ENCODE peak calls at places on chromosomes 13 and 19, in seven cellular contexts. Z is right atrium auricular region, J is A549, U is IMR-90, Q is foreskin fibroblast, E is AG04449, C is fibroblast of the aortic adventitia. T is an unnamed sample.

GRCh38 chr19:50944795-50945194 is 8.0 kb downstream of the KLK5 start:
- DNase-seq in Z (no peak), J (no peak), U (no peak), Q (no peak), E (no peak), C (no peak), T (no peak)

GRCh38 chr13:52646967-52647366 is 4.7 kb downstream of the HNRNPA1L2 start:
- DNase-seq in Z (no peak), J (no peak), U (no peak), Q (no peak), E (no peak), C (no peak), T (no peak)

GRCh38 chr13:111956261-111957151 is 110.4 kb upstream of the SOX1 start:
- DNase-seq in Z (peak; percentile 30), J (no peak), U (no peak), Q (no peak), E (no peak), C (no peak), T (no peak)

GRCh38 chr13:22451345-22451744 is 729.4 kb upstream of the SGCG start:
- DNase-seq in Z (peak; percentile 67), J (no peak), U (no peak), Q (no peak), E (no peak), C (no peak), T (no peak)

GRCh38 chr19:30029721-30030510 is 87.9 kb downstream of the URI1 start:
- DNase-seq in Z (no peak), J (peak; percentile 54), U (peak; percentile 56), Q (peak; percentile 63), E (no peak), C (peak; percentile 85), T (peak; percentile 63)

GRCh38 chr13:66826398-66826797 is 403.7 kb downstream of the PCDH9 start:
- DNase-seq in Z (no peak), J (no peak), U (no peak), Q (peak; percentile 19), E (no peak), C (no peak), T (no peak)

GRCh38 chr13:67229438-67230242 is 496 bp downstream of the PCDH9 start:
- DNase-seq in Z (no peak), J (no peak), U (peak; percentile 10), Q (no peak), E (peak; percentile 2), C (no peak), T (no peak)

GRCh38 chr13:36288794-36289391 is 8.7 kb downstream of the CCDC169 start:
- DNase-seq in Z (no peak), J (no peak), U (no peak), Q (no peak), E (no peak), C (no peak), T (no peak)

GRCh38 chr13:33349996-33350826 is 64.7 kb upstream of the STARD13 start:
- DNase-seq in Z (no peak), J (no peak), U (peak; percentile 39), Q (peak; percentile 70), E (no peak), C (peak; percentile 37), T (peak; percentile 52)

GRCh38 chr13:76043882-76044281 is 407.8 kb downstream of the LMO7 start:
- DNase-seq in Z (no peak), J (no peak), U (no peak), Q (no peak), E (no peak), C (peak; percentile 6), T (peak; percentile 3)

GRCh38 chr13:48808689-48809088 is 155.0 kb downstream of the CYSLTR2 start:
- DNase-seq in Z (no peak), J (no peak), U (peak; percentile 76), Q (peak; percentile 80), E (no peak), C (peak; percentile 26), T (peak; percentile 46)

GRCh38 chr13:55816976-55817601 is 1323.6 kb upstream of the PRR20A start:
- DNase-seq in Z (no peak), J (no peak), U (no peak), Q (no peak), E (no peak), C (no peak), T (no peak)

GRCh38 chr13:66888698-66889097 is 341.4 kb downstream of the PCDH9 start:
- DNase-seq in Z (no peak), J (no peak), U (peak; percentile 18), Q (no peak), E (no peak), C (no peak), T (peak; percentile 16)

GRCh38 chr13:31431722-31432137 is 232.0 kb downstream of the B3GLCT start:
- DNase-seq in Z (peak; percentile 78), J (peak; percentile 7), U (peak; percentile 28), Q (peak; percentile 76), E (no peak), C (peak; percentile 77), T (peak; percentile 63)

GRCh38 chr13:79541426-79542049 is 60.6 kb downstream of the NDFIP2 start:
- DNase-seq in Z (no peak), J (peak; percentile 61), U (peak; percentile 73), Q (peak; percentile 75), E (no peak), C (peak; percentile 87), T (peak; percentile 87)

GRCh38 chr13:32017449-32017848 is 14.1 kb upstream of the FRY start:
- DNase-seq in Z (no peak), J (no peak), U (no peak), Q (no peak), E (no peak), C (no peak), T (no peak)

GRCh38 chr19:14164088-14164487 is 27.7 kb upstream of the ASF1B start:
- DNase-seq in Z (no peak), J (no peak), U (no peak), Q (no peak), E (no peak), C (no peak), T (no peak)

GRCh38 chr13:25372275-25373081 is 704 bp downstream of the ATP8A2 start:
- DNase-seq in Z (no peak), J (no peak), U (no peak), Q (peak; percentile 16), E (no peak), C (no peak), T (no peak)

DNA sequence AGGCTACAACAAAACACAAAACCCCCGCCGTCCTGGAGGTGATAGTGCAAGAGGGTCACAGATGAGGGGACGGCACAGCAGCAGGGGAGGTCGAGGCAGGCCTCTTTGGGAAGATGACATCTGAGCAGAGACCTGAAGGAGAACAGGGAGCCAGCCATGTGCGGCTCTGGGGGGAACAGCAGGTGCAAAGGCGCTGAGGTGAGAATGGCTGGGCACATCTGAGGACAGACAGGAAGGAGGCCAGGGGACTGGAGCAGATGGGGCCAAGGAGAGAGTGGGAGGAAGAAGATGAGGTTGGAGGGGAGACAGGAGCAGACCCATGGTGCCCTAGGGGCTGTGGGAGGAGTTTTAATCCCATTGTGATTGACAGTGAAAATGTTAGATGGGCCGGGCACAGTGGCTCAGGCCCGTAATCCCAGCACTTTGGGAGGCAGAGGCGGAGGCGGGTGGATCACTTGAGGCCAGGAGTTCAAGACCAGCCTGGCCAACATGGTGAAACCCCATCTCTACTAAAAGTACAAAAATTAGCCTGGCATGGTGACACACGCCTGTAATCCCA is 1.8 kb upstream of the CKM start:
- DNase-seq in Z (no peak), J (no peak), U (no peak), Q (no peak), E (no peak), C (no peak), T (no peak)
- H3K4me3 ChIP-seq in Z (peak overlapping the region; percentile 56), J (no peak overlapping the region), U (no peak overlapping the region), Q (no peak overlapping the region), E (no peak overlapping the region), C (no peak overlapping the region), T (no peak overlapping the region)

GRCh38 chr19:48303866-48304265 is 21.5 kb upstream of the EMP3 start:
- DNase-seq in Z (no peak), J (no peak), U (no peak), Q (no peak), E (no peak), C (no peak), T (no peak)
- H3K4me3 ChIP-seq in Z (no peak overlapping the region), J (no peak overlapping the region), U (no peak overlapping the region), Q (no peak overlapping the region), E (no peak overlapping the region), C (no peak overlapping the region), T (no peak overlapping the region)

GRCh38 chr13:113205428-113205931 is 3.0 kb downstream of the PCID2 start:
- DNase-seq in Z (no peak), J (no peak), U (peak; percentile 65), Q (peak; percentile 51), E (no peak), C (peak; percentile 83), T (peak; percentile 53)
- H3K4me3 ChIP-seq in Z (no peak overlapping the region), J (no peak overlapping the region), U (no peak overlapping the region), Q (no peak overlapping the region), E (no peak overlapping the region), C (no peak overlapping the region), T (no peak overlapping the region)

GRCh38 chr19:3266792-3267469 is 42.5 kb downstream of the CELF5 start:
- DNase-seq in Z (no peak), J (no peak), U (no peak), Q (no peak), E (no peak), C (no peak), T (no peak)

GRCh38 chr19:3263866-3264265 is 39.4 kb downstream of the CELF5 start:
- DNase-seq in Z (no peak), J (no peak), U (no peak), Q (no peak), E (no peak), C (no peak), T (no peak)

GRCh38 chr19:3265432-3265831 is 41.0 kb downstream of the CELF5 start:
- DNase-seq in Z (no peak), J (no peak), U (no peak), Q (no peak), E (no peak), C (no peak), T (no peak)

GRCh38 chr19:3266092-3266693 is 41.7 kb downstream of the CELF5 start:
- DNase-seq in Z (no peak), J (no peak), U (no peak), Q (no peak), E (no peak), C (no peak), T (no peak)

GRCh38 chr19:3262362-3262761 is 37.9 kb downstream of the CELF5 start:
- DNase-seq in Z (no peak), J (no peak), U (no peak), Q (no peak), E (no peak), C (no peak), T (no peak)
- H3K4me3 ChIP-seq in Z (no peak overlapping the region), J (no peak overlapping the region), U (no peak overlapping the region), Q (no peak overlapping the region), E (no peak overlapping the region), C (no peak overlapping the region), T (no peak overlapping the region)

GRCh38 chr19:7787602-7788177 is 24.6 kb downstream of the CLEC4M start:
- DNase-seq in Z (no peak), J (no peak), U (no peak), Q (no peak), E (no peak), C (no peak), T (no peak)
- H3K4me3 ChIP-seq in Z (peak overlapping the region; percentile 21), J (no peak overlapping the region), U (no peak overlapping the region), Q (no peak overlapping the region), E (no peak overlapping the region), C (no peak overlapping the region), T (no peak overlapping the region)

GRCh38 chr19:55179570-55180484 is at the start of gene SYT5:
- DNase-seq in Z (no peak), J (no peak), U (no peak), Q (peak; percentile 73), E (no peak), C (no peak), T (no peak)
- H3K4me3 ChIP-seq in Z (peak within 1 kb of the TSS; percentile 39), J (peak within 1 kb of the TSS; percentile 26), U (peak within 1 kb of the TSS; percentile 49), Q (peak within 1 kb of the TSS; percentile 48), E (peak within 1 kb of the TSS; percentile 56), C (peak within 1 kb of the TSS; percentile 57), T (peak within 1 kb of the TSS; percentile 44)